ENCODE peak calls at places on chromosomes 4 and X, in four cellular contexts. O is fibroblast of lung, R is hepatocyte, C is cardiac muscle cell. F is an unnamed sample. For H3K4me1, the result is how much of the 10 kb centered on the place peaks cover.

GRCh38 chrX:88613338-88613737 is 133.7 kb upstream of the CPXCR1 start:
- DNase-seq in O (no peak), R (peak), C (peak), F (no peak)

GRCh38 chr4:81722229-81722900 is 250.7 kb upstream of the RASGEF1B start:
- DNase-seq in O (no peak), R (peak), C (peak), F (no peak)

GRCh38 chr4:7876096-7876993 is 63.3 kb downstream of the AFAP1 start:
- DNase-seq in O (peak), R (no peak), C (peak), F (no peak)

GRCh38 chrX:10615931-10616780 is 4.2 kb downstream of the MID1 start:
- DNase-seq in O (peak), R (peak), C (peak), F (no peak)

GRCh38 chrX:45788315-45788714 is 587.6 kb upstream of the DIPK2B start:
- DNase-seq in O (no peak), R (no peak), C (no peak), F (no peak)

GRCh38 chrX:44072631-44073030 is 99.4 kb upstream of the NDP start:
- DNase-seq in O (no peak), R (no peak), C (no peak), F (no peak)

GRCh38 chrX:23311731-23312130 is 22.9 kb upstream of the PTCHD1 start:
- DNase-seq in O (no peak), R (no peak), C (no peak), F (no peak)

GRCh38 chr4:106985830-106986229 is 50.3 kb downstream of the DKK2 start:
- DNase-seq in O (no peak), R (no peak), C (no peak), F (no peak)

GRCh38 chr4:62135565-62136156 is 935.5 kb downstream of the ADGRL3 start:
- DNase-seq in O (no peak), R (no peak), C (no peak), F (no peak)

GRCh38 chrX:81377329-81377728 is 175.4 kb downstream of the SH3BGRL start:
- DNase-seq in O (peak), R (peak), C (peak), F (no peak)

GRCh38 chr4:179285696-179286095 is 1843.5 kb upstream of the AGA start:
- DNase-seq in O (no peak), R (peak), C (no peak), F (no peak)

GRCh38 chr4:41339812-41340809 is 83.4 kb downstream of the UCHL1 start:
- DNase-seq in O (peak), R (peak), C (no peak), F (no peak)

GRCh38 chrX:13123857-13124345 is 79.5 kb upstream of the FAM9C start:
- DNase-seq in O (peak), R (no peak), C (no peak), F (no peak)

GRCh38 chrX:133726211-133726630 is 259.2 kb downstream of the GPC3 start:
- DNase-seq in O (peak), R (peak), C (no peak), F (no peak)

GRCh38 chr4:7425591-7426468 is 8.9 kb downstream of the PSAPL1 start:
- DNase-seq in O (no peak), R (no peak), C (no peak), F (no peak)

GRCh38 chr4:16197842-16198241 is 28.4 kb downstream of the TAPT1 start:
- DNase-seq in O (no peak), R (no peak), C (no peak), F (no peak)

GRCh38 chr4:133839326-133839725 is 362.3 kb downstream of the PABPC4L start:
- DNase-seq in O (peak), R (no peak), C (no peak), F (no peak)

GRCh38 chr4:2806392-2807355 is 13.8 kb downstream of the SH3BP2 start:
- DNase-seq in O (peak), R (no peak), C (no peak), F (no peak)

GRCh38 chrX:53494427-53494826 is 60.3 kb upstream of the HSD17B10 start:
- DNase-seq in O (peak), R (peak), C (no peak), F (no peak)

GRCh38 chr4:39754309-39754708 is 56.4 kb downstream of the UBE2K start:
- DNase-seq in O (no peak), R (no peak), C (no peak), F (no peak)

GRCh38 chrX:34658316-34658715 is 1.2 kb upstream of the TMEM47 start:
- DNase-seq in O (peak), R (no peak), C (no peak), F (no peak)

GRCh38 chrX:34654939-34655338 is 2.1 kb downstream of the TMEM47 start:
- DNase-seq in O (peak), R (no peak), C (peak), F (no peak)

GRCh38 chrX:34656467-34656841 is 631 bp downstream of the TMEM47 start:
- DNase-seq in O (peak), R (peak), C (peak), F (no peak)

GRCh38 chrX:34655496-34656258 is 1.4 kb downstream of the TMEM47 start:
- DNase-seq in O (peak), R (no peak), C (peak), F (no peak)

DNA sequence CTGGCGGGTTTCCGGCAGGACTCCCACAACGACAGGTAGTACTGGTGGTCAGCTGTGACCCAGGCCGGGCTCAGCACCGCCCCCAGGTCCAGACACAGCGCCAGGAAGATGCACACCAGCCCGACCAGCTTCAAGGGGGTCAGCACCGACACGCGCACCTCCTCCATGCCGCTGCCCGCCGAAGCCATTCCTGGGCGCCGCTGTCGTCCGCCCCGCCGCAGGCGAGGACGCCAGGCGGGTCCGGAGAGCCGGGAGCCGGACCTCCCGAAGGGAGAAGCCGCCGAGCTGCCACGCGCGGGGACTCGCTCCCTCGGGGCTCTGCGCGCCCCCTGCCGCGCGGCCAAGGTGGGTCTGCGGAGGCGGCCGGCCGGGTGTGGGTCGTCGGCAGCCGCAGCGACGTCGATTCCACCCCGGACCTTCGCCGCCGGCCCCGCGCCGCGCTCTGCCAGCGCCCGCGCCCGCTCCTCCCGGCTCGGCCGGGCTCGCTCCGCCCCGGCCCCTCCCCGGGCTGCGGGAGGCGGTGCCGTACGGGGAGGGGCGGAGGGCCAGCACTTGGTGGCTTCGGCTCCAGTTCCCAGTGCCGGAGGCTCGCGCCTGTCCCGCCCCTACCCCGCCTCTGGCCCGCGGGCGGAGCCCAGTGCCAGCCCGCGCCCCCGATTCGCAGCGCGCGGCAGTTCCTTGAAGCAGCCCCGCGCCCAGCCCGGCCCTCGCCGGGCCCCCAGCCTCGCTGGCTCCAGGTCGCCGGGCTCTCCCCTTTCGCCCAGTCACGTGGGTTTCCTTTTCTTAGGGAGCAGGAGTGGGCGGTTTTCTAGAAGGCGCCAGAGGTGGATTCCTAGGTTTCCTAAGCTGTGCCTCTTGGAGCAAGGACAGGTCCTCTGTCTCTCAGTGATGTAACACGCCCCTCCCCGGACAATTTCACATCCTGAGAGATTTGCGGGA is at the start of gene TMEM47:
- DNase-seq in O (peak), R (peak), C (peak), F (no peak)
- H3K4me3 ChIP-seq in O (peak), R (peak), C (peak), F (no peak)

GRCh38 chrX:129433945-129434344 is 89.3 kb downstream of the SMARCA1 start:
- DNase-seq in O (no peak), R (no peak), C (no peak), F (no peak)

DNA sequence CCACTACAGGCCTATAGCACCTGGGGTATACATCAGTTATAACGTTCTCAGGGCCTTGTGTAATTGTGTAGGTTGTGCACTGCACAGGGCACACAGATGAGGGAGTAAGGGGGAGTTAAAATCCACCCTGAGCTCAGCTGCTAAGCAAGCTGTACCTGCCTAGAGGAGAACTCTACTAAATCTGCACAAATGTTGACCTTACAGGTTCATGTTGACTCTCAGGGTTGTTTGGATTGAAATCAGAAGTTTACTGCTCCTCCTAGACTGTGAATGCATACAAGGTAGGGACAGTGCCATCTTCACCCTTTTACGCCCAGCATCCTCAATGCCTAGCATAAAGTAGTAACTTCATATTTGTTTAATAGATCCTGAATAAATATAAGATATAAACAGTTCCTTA is 89.8 kb downstream of the SMARCA1 start:
- DNase-seq in O (no peak), R (no peak), C (no peak), F (no peak)
- H3K27ac ChIP-seq in O (no peak), R (no peak), C (no peak), F (no peak)

GRCh38 chr4:168853770-168854169 is 156.3 kb downstream of the CBR4 start:
- DNase-seq in O (no peak), R (no peak), C (no peak), F (no peak)
- H3K4me1 ChIP-seq in O (under half), R (under half), C (under half), F (under half)

GRCh38 chr4:165332502-165332901 is 5.0 kb downstream of the MSMO1 start:
- DNase-seq in O (no peak), R (no peak), C (no peak), F (no peak)

GRCh38 chr4:165331823-165332222 is 4.4 kb downstream of the MSMO1 start:
- DNase-seq in O (no peak), R (no peak), C (no peak), F (no peak)

GRCh38 chr4:165330071-165330470 is 2.6 kb downstream of the MSMO1 start:
- DNase-seq in O (no peak), R (no peak), C (no peak), F (no peak)

GRCh38 chr4:165330666-165331065 is 3.2 kb downstream of the MSMO1 start:
- DNase-seq in O (no peak), R (no peak), C (no peak), F (no peak)

DNA sequence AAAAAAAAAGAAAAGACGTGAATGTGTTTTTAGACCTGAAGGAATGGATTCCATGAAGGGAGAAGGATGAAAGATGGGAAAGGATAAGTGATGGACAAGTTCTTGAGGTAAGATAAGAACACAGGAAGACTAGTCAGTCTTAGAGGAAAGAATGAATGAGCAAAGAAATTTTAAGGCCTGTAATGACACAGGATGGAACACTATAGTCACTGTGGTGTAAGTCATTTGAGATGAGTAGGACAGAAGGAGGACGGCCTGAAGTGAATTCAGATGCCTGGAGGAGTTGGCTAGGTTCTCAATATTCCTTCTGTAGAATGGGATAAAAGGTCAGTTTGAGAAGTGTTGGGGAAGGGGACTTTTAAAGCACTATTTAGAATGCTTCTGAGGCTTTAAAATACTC is 3.8 kb downstream of the MSMO1 start:
- DNase-seq in O (no peak), R (no peak), C (no peak), F (no peak)
- H3K4me3 ChIP-seq in O (peak), R (peak), C (peak), F (no peak)

DNA sequence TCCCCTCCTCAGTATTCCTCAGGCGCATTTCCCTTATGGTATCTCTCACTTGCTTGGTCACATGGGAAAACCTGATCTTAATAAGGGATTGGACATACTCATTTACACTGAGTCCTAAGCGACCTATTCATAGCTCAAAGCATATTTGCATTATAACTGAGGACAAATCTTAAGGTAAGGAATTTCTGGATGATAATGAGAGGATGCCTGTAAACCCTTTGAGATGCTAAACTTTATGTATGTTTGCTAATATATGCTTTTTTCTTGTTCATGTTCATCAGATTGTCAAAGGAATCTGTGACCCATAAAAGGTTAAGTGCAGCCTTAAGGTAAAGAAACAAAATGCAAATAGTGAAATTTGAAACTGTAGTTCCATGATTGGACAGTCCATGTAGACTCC is 53.8 kb upstream of the TRPC5OS start:
- DNase-seq in O (no peak), R (no peak), C (no peak), F (no peak)
- H3K27ac ChIP-seq in O (no peak), R (no peak), C (no peak), F (no peak)

DNA sequence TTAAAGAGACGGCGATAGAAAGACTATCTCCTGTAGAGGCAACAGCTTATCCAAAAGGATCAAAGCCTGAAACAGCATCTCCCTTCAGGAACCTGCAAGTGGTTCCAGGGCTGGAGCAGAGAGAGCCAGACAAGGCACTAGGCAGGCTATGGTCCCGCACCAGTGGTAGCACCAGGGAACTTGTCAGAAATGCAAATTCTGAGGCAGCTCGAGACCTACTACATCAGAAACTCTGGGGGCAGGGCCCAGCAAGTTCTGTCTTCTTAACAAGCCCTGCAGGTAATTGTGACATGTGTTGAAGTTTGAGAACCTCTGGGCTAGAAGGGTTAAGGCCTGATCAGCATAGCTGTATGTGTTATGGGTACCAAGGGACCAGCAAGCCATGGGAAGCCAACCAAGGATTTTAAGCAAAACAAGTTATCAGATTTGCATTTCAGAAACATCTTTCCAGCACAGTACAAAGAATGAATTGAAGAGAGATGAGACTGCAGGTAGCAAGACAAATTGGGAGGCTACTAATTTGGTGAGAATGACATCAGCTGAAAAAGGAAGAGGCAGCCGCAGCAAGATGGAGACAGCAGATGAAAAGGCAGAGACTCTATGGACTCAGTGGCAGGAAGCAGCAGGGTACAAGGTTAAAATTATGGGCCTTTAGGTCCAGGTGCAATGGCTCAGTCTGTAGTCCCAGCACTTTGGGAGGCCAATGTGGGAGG is 139.7 kb downstream of the TSPAN5 start:
- DNase-seq in O (no peak), R (no peak), C (no peak), F (no peak)
- H3K4me1 ChIP-seq in O (under half), R (under half), C (half or more), F (under half)

GRCh38 chr4:118939169-118939779 is 50.6 kb downstream of the SYNPO2 start:
- DNase-seq in O (no peak), R (no peak), C (no peak), F (no peak)

GRCh38 chr4:118941799-118942198 is 53.1 kb downstream of the SYNPO2 start:
- DNase-seq in O (peak), R (no peak), C (no peak), F (no peak)

GRCh38 chr4:118942465-118942864 is 53.8 kb downstream of the SYNPO2 start:
- DNase-seq in O (no peak), R (no peak), C (no peak), F (no peak)

GRCh38 chr4:118936406-118936805 is 47.8 kb downstream of the SYNPO2 start:
- DNase-seq in O (no peak), R (no peak), C (no peak), F (no peak)

DNA sequence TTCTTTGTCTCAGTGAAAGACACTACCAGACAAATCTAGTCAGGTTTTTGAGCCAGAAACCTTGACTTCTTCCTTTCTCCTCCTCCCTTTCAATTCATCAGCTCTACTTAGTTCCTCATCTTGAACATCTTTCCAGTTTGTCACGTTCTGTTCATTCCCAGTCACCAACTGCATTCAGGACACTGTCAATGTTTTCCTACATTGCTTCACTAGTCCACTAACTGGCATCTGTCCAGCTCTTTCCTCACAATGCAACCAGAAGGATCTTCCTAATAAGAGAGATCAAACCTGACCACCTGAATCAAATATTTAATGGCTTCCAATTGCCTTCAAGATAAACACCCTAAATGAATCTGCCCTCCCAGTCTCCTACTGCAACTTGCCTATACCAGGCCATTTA is 52.5 kb downstream of the SYNPO2 start:
- DNase-seq in O (peak), R (peak), C (no peak), F (no peak)
- H3K4me3 ChIP-seq in O (no peak), R (no peak), C (no peak), F (no peak)

GRCh38 chr4:80279751-80280150 is 13.3 kb downstream of the FGF5 start:
- DNase-seq in O (no peak), R (no peak), C (no peak), F (no peak)

GRCh38 chr4:80271806-80272205 is 5.3 kb downstream of the FGF5 start:
- DNase-seq in O (peak), R (no peak), C (no peak), F (no peak)

GRCh38 chr4:80276922-80277321 is 10.5 kb downstream of the FGF5 start:
- DNase-seq in O (peak), R (no peak), C (no peak), F (no peak)
- H3K27ac ChIP-seq in O (no peak), R (no peak), C (no peak), F (no peak)

DNA sequence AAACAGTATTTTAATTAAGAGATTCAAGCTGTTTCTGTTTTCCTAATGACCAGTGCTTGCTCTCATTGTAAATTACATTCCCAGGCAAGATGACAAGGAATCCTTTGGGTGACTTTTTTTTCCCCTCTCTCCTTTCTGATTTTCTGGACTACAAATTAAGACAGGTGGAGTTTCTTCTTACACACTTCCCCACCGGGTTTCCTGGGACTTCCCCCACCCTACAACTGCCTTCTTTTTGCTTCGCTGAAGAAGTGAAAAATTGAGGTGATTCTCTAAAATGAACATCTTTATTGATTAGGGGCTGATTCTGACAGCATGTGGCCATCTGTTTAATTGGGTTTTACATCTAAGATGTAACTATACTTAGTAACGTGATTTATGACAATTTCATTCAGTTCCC is 78.5 kb upstream of the CBLL2 start:
- DNase-seq in O (no peak), R (no peak), C (no peak), F (no peak)
- H3K4me1 ChIP-seq in O (under half), R (under half), C (under half), F (under half)